ENCODE peak calls at places on chromosomes 3 and 15, in four cellular contexts. B is amniotic stem cell, G is iPS-NIHi11, E is stromal cell of bone marrow. O is an unnamed sample.

GRCh38 chr3:25556504-25556903 is 108.2 kb downstream of the TOP2B start:
- DNase-seq in G (no peak), B (no peak), E (no peak), O (no peak)

GRCh38 chr3:140715035-140715434 is 37.2 kb downstream of the TRIM42 start:
- DNase-seq in B (no peak), G (no peak), E (no peak), O (no peak)

GRCh38 chr3:159819676-159820075 is 169.0 kb upstream of the IL12A start:
- DNase-seq in B (no peak), E (no peak), G (no peak), O (no peak)

GRCh38 chr3:137360531-137361201 is 402.9 kb downstream of the IL20RB start:
- DNase-seq in G (no peak), B (no peak), E (no peak), O (no peak)

GRCh38 chr3:78707616-78708015 is 1060.2 kb downstream of the ROBO1 start:
- DNase-seq in G (no peak), B (no peak), E (no peak), O (no peak)

GRCh38 chr3:128006471-128007424 is 45.5 kb upstream of the SEC61A1 start:
- DNase-seq in G (peak), B (no peak), E (no peak), O (no peak)

GRCh38 chr3:161273589-161274218 is 52.6 kb downstream of the NMD3 start:
- DNase-seq in B (peak), E (peak), G (no peak), O (no peak)

GRCh38 chr3:132161608-132162007 is 126.8 kb upstream of the CPNE4 start:
- DNase-seq in G (peak), B (no peak), E (no peak), O (no peak)

GRCh38 chr3:105806361-105806760 is 62.5 kb downstream of the CBLB start:
- DNase-seq in E (peak), B (peak), G (no peak), O (peak)

GRCh38 chr3:27431116-27431515 is 53.1 kb downstream of the SLC4A7 start:
- DNase-seq in G (peak), E (peak), B (peak), O (peak)

GRCh38 chr3:58492385-58492970 is 582 bp downstream of the KCTD6 start:
- DNase-seq in E (no peak), G (no peak), B (no peak), O (peak)

GRCh38 chr15:25775317-25775912 is 87.7 kb downstream of the ATP10A start:
- DNase-seq in E (peak), B (no peak), G (peak), O (no peak)

GRCh38 chr15:63080638-63081250 is 38.2 kb downstream of the TPM1 start:
- DNase-seq in B (no peak), G (no peak), E (no peak), O (no peak)

GRCh38 chr3:190514163-190515153 is 573 bp downstream of the IL1RAP start:
- DNase-seq in B (no peak), G (peak), E (no peak), O (peak)

GRCh38 chr3:128263946-128264345 is 110.7 kb downstream of the EEFSEC start:
- DNase-seq in B (no peak), G (no peak), E (no peak), O (no peak)

GRCh38 chr3:184773341-184774186 is 38.4 kb upstream of the VPS8 start:
- DNase-seq in E (no peak), G (no peak), B (no peak), O (no peak)

GRCh38 chr3:160473233-160473632 is 23.6 kb upstream of the TRIM59 start:
- DNase-seq in G (no peak), B (no peak), E (peak), O (no peak)

GRCh38 chr15:96766387-96766786 is 435.9 kb downstream of the NR2F2 start:
- DNase-seq in G (no peak), E (no peak), B (no peak), O (no peak)

GRCh38 chr3:177642482-177643163 is 445.3 kb upstream of the TBL1XR1 start:
- DNase-seq in B (no peak), E (no peak), G (no peak), O (no peak)

GRCh38 chr3:160707187-160707789 is 30.3 kb downstream of the ARL14 start:
- DNase-seq in B (no peak), G (peak), E (peak), O (no peak)

GRCh38 chr3:132509506-132509905 is 87.6 kb upstream of the ACKR4 start:
- DNase-seq in B (no peak), E (no peak), G (no peak), O (no peak)

GRCh38 chr3:150232992-150233451 is 175.1 kb upstream of the TSC22D2 start:
- DNase-seq in E (peak), B (no peak), G (no peak), O (no peak)

GRCh38 chr15:78623786-78624497 is 3.1 kb upstream of the CHRNA3 start:
- DNase-seq in B (no peak), G (no peak), E (no peak), O (no peak)

GRCh38 chr3:122564155-122564912 is at the start of the genes DTX3L and PARP9:
- DNase-seq in G (peak), E (peak), B (peak), O (peak)

GRCh38 chr3:27659279-27660021 is 62.7 kb downstream of the EOMES start:
- DNase-seq in B (no peak), E (no peak), G (peak), O (no peak)

GRCh38 chr3:53162672-53163458 is 1.9 kb downstream of the PRKCD start:
- DNase-seq in G (no peak), B (no peak), E (no peak), O (no peak)

GRCh38 chr3:100044369-100044768 is 69.9 kb downstream of the FILIP1L start:
- DNase-seq in G (no peak), B (no peak), E (no peak), O (no peak)

GRCh38 chr15:68379759-68380290 is 52.1 kb downstream of the ITGA11 start:
- DNase-seq in B (no peak), G (no peak), E (no peak), O (no peak)

GRCh38 chr3:114110439-114110838 is 53.9 kb downstream of the QTRT2 start:
- DNase-seq in B (no peak), G (no peak), E (no peak), O (no peak)

GRCh38 chr3:111846717-111847116 is 12.3 kb upstream of the PHLDB2 start:
- DNase-seq in G (no peak), E (peak), B (no peak), O (peak)

GRCh38 chr15:85296615-85297402 is 83.6 kb upstream of the AKAP13 start:
- DNase-seq in E (peak), B (peak), G (peak), O (peak)

GRCh38 chr3:194326192-194327029 is 24.7 kb downstream of the CPN2 start:
- DNase-seq in G (no peak), E (no peak), B (no peak), O (no peak)